ENCODE peak calls at places on chromosomes 7 and 10, in five cellular contexts. F, I, C, S and A are unnamed samples.

GRCh38 chr10:18224626-18225445 is 84.6 kb downstream of the CACNB2 start:
- DNase-seq in F (no peak), I (no peak), C (no peak), S (no peak), A (no peak)

GRCh38 chr10:28810062-28810870 is 132.9 kb downstream of the BAMBI start:
- DNase-seq in F (no peak), I (peak), C (no peak), S (no peak), A (no peak)

GRCh38 chr10:4733150-4733842 is 92.7 kb upstream of the AKR1E2 start:
- DNase-seq in F (peak), I (peak), C (no peak), S (no peak), A (no peak)

GRCh38 chr10:16993186-16993585 is 136.4 kb downstream of the CUBN start:
- DNase-seq in F (no peak), I (no peak), C (no peak), S (no peak), A (no peak)

GRCh38 chr7:104795086-104795485 is 218.9 kb upstream of the KMT2E start:
- DNase-seq in F (no peak), I (no peak), C (no peak), S (no peak), A (no peak)

GRCh38 chr10:34598972-34599371 is 216.1 kb downstream of the PARD3 start:
- DNase-seq in F (peak), I (peak), C (no peak), S (no peak), A (no peak)

GRCh38 chr7:115087437-115087836 is 165.5 kb downstream of the MDFIC start:
- DNase-seq in F (peak), I (peak), C (no peak), S (no peak), A (no peak)

GRCh38 chr10:1853801-1854200 is 116.5 kb upstream of the ADARB2 start:
- DNase-seq in F (no peak), I (no peak), C (no peak), S (no peak), A (no peak)

GRCh38 chr10:114541081-114541833 is 116.8 kb downstream of the ABLIM1 start:
- DNase-seq in F (peak), I (peak), C (peak), S (no peak), A (no peak)

GRCh38 chr10:22568928-22569327 is 145.4 kb downstream of the PIP4K2A start:
- DNase-seq in F (no peak), I (no peak), C (no peak), S (no peak), A (no peak)

GRCh38 chr7:80335473-80336232 is 176.2 kb downstream of the GNAT3 start:
- DNase-seq in F (no peak), I (peak), C (no peak), S (peak), A (no peak)

GRCh38 chr10:5963071-5963470 is 14.3 kb downstream of the IL15RA start:
- DNase-seq in F (no peak), I (no peak), C (no peak), S (no peak), A (no peak)

GRCh38 chr10:47013469-47014169 is 102.4 kb downstream of the PTPN20 start:
- DNase-seq in F (no peak), I (no peak), C (no peak), S (no peak), A (no peak)

GRCh38 chr7:30926323-30926722 is 14.7 kb downstream of the AQP1 start:
- DNase-seq in F (no peak), I (no peak), C (peak), S (no peak), A (no peak)

GRCh38 chr7:68364871-68365625 is 1233.2 kb upstream of the AUTS2 start:
- DNase-seq in F (no peak), I (no peak), C (no peak), S (no peak), A (no peak)

GRCh38 chr10:119370046-119370770 is 162.8 kb downstream of the GRK5 start:
- DNase-seq in F (no peak), I (peak), C (peak), S (no peak), A (peak)

GRCh38 chr10:51445587-51445986 is 253.8 kb downstream of the CSTF2T start:
- DNase-seq in F (no peak), I (no peak), C (no peak), S (no peak), A (no peak)

GRCh38 chr7:46754135-46754730 is 827.7 kb downstream of the TNS3 start:
- DNase-seq in F (peak), I (peak), C (no peak), S (no peak), A (no peak)

GRCh38 chr7:90661290-90662151 is 65.4 kb downstream of the CDK14 start:
- DNase-seq in F (no peak), I (peak), C (no peak), S (no peak), A (no peak)

GRCh38 chr7:32803742-32804141 is 87.8 kb downstream of the KBTBD2 start:
- DNase-seq in F (no peak), I (no peak), C (no peak), S (no peak), A (no peak)

GRCh38 chr10:2081501-2081900 is 344.2 kb upstream of the ADARB2 start:
- DNase-seq in F (peak), I (no peak), C (no peak), S (no peak), A (no peak)

GRCh38 chr7:26369519-26370385 is 78.1 kb downstream of the SNX10 start:
- DNase-seq in F (peak), I (peak), C (no peak), S (peak), A (no peak)

GRCh38 chr10:95756796-95757657 is 1.1 kb downstream of the ENTPD1 start:
- DNase-seq in F (no peak), I (no peak), C (no peak), S (no peak), A (no peak)

GRCh38 chr7:138001529-138002095 is at the start of gene CREB3L2:
- DNase-seq in F (peak), I (peak), C (peak), S (no peak), A (peak)

GRCh38 chr10:75035975-75036708 is 75.3 kb upstream of the SAMD8 start:
- DNase-seq in F (peak), I (peak), C (no peak), S (no peak), A (peak)

GRCh38 chr10:62451606-62451965 is 77.4 kb downstream of the ZNF365 start:
- DNase-seq in F (peak), I (no peak), C (no peak), S (no peak), A (no peak)

GRCh38 chr10:31709501-31709900 is 219.1 kb downstream of the ARHGAP12 start:
- DNase-seq in F (no peak), I (no peak), C (no peak), S (no peak), A (no peak)

GRCh38 chr7:83271212-83272099 is 108.8 kb upstream of the PCLO start:
- DNase-seq in F (peak), I (peak), C (no peak), S (peak), A (no peak)

GRCh38 chr7:45658716-45659495 is 84.7 kb downstream of the ADCY1 start:
- DNase-seq in F (no peak), I (no peak), C (no peak), S (no peak), A (no peak)

GRCh38 chr10:99329238-99329890 is at the start of gene CNNM1:
- DNase-seq in F (no peak), I (peak), C (peak), S (no peak), A (no peak)

GRCh38 chr10:28360175-28360574 is 57.3 kb upstream of the MPP7 start:
- DNase-seq in F (no peak), I (no peak), C (no peak), S (no peak), A (no peak)

GRCh38 chr7:116711790-116712189 is 39.8 kb downstream of the MET start:
- DNase-seq in F (no peak), I (no peak), C (no peak), S (no peak), A (no peak)

GRCh38 chr7:134819401-134819800 is 40.0 kb downstream of the CALD1 start:
- DNase-seq in F (no peak), I (no peak), C (no peak), S (no peak), A (no peak)

GRCh38 chr7:35691827-35692307 is 3.1 kb downstream of the HERPUD2 start:
- DNase-seq in F (no peak), I (no peak), C (no peak), S (no peak), A (peak)

GRCh38 chr10:131644287-131644686 is 256.5 kb upstream of the PPP2R2D start:
- DNase-seq in F (no peak), I (no peak), C (no peak), S (no peak), A (no peak)

GRCh38 chr7:120939345-120939744 is 11.2 kb upstream of the ING3 start:
- DNase-seq in F (no peak), I (no peak), C (no peak), S (no peak), A (no peak)

GRCh38 chr7:24436131-24436920 is 136.9 kb upstream of the PALS2 start:
- DNase-seq in F (no peak), I (no peak), C (no peak), S (no peak), A (no peak)

GRCh38 chr10:116270691-116271592 is 2.1 kb downstream of the GFRA1 start:
- DNase-seq in F (no peak), I (peak), C (peak), S (no peak), A (peak)